ENCODE peak calls at places on chromosomes 7 and 10, in eight cellular contexts. O is thyroid gland; G is vagina; U is smooth muscle cell of the brain vasculature; I is stimulated activated naive B cell treated with anti-CD40 and anti-IgM and Interleukin-4, amounts not matched to agents 10 μg/mL and 1 μg/mL and 100 μg/mL, for 72 hours; C is EL; D is GM10248; A is HT1080. R is an unnamed sample.
A peak's percentile ranks its signal among the peaks of the same experiment; 100 is the strongest.

GRCh38 chr7:158443014-158443687 is 144.5 kb downstream of the PTPRN2 start:
- DNase-seq in O (no peak), I (no peak), D (no peak), A (no peak), C (no peak), G (no peak), U (no peak), R (no peak)

GRCh38 chr10:81136261-81136660 is 598.6 kb downstream of the SH2D4B start:
- DNase-seq in G (no peak), A (no peak), C (no peak), O (no peak), U (no peak), I (no peak), D (no peak), R (no peak)

GRCh38 chr7:38306914-38307313 is 33.5 kb upstream of the TARP start:
- DNase-seq in G (no peak), D (no peak), A (peak; percentile 49), O (no peak), C (no peak), U (no peak), I (no peak), R (no peak)

GRCh38 chr7:44223362-44224114 is 22.8 kb downstream of the YKT6 start:
- DNase-seq in O (no peak), C (no peak), U (no peak), G (no peak), D (no peak), I (no peak), A (no peak), R (peak; percentile 84)

GRCh38 chr10:71217266-71218045 is 5.1 kb downstream of the UNC5B start:
- DNase-seq in U (no peak), D (no peak), C (peak; percentile 24), O (no peak), I (no peak), A (no peak), G (no peak), R (peak; percentile 71)

GRCh38 chr10:87861566-87861952 is 1.8 kb downstream of the KLLN start:
- DNase-seq in U (no peak), O (peak; percentile 87), G (no peak), A (no peak), I (peak; percentile 47), C (peak; percentile 89), D (peak; percentile 61), R (no peak)

GRCh38 chr10:79407811-79408795 is 37.3 kb downstream of the ZCCHC24 start:
- DNase-seq in D (no peak), G (no peak), A (no peak), U (peak; percentile 84), I (no peak), C (no peak), O (peak; percentile 18), R (no peak)

GRCh38 chr7:44217852-44218402 is 17.1 kb downstream of the YKT6 start:
- DNase-seq in D (no peak), U (no peak), G (no peak), C (no peak), O (no peak), I (no peak), A (no peak), R (no peak)

GRCh38 chr10:74432841-74433594 is 282.0 kb downstream of the ADK start:
- DNase-seq in G (no peak), U (no peak), D (no peak), I (no peak), O (no peak), A (peak; percentile 22), C (peak; percentile 59), R (no peak)

GRCh38 chr10:1360581-1361164 is 304.5 kb downstream of the WDR37 start:
- DNase-seq in I (no peak), G (no peak), U (no peak), C (no peak), A (no peak), D (no peak), O (peak; percentile 12), R (no peak)

GRCh38 chr7:139200382-139200781 is 30.7 kb upstream of the UBN2 start:
- DNase-seq in I (no peak), D (no peak), A (no peak), U (no peak), G (no peak), O (no peak), C (no peak), R (no peak)

GRCh38 chr10:22713853-22714523 is 390 bp downstream of the PIP4K2A start:
- DNase-seq in C (peak; percentile 34), I (peak; percentile 60), U (no peak), A (peak; percentile 46), O (peak; percentile 30), D (no peak), G (no peak), R (peak; percentile 73)

GRCh38 chr7:151850484-151851159 is 26.3 kb downstream of the PRKAG2 start:
- DNase-seq in O (peak; percentile 48), I (no peak), D (no peak), U (no peak), A (no peak), C (no peak), G (no peak), R (no peak)

GRCh38 chr10:6912424-6912823 is 332.3 kb upstream of the PRKCQ start:
- DNase-seq in U (no peak), G (no peak), C (peak; percentile 11), I (no peak), O (no peak), D (no peak), A (no peak), R (no peak)

GRCh38 chr10:99551158-99551557 is 18.4 kb downstream of the NKX2-3 start:
- DNase-seq in D (no peak), A (peak; percentile 69), C (peak; percentile 91), I (no peak), G (no peak), O (no peak), U (no peak), R (peak; percentile 78)

GRCh38 chr10:30384791-30385201 is 35.7 kb upstream of the MTPAP start:
- DNase-seq in U (peak; percentile 24), O (peak; percentile 25), D (no peak), I (no peak), G (no peak), A (no peak), C (peak; percentile 40), R (peak; percentile 86)

GRCh38 chr10:34889004-34889869 is 74.1 kb upstream of the PARD3 start:
- DNase-seq in D (no peak), O (peak; percentile 60), A (peak; percentile 31), I (no peak), G (no peak), C (peak; percentile 90), U (no peak), R (no peak)

GRCh38 chr7:19051767-19052375 is 65.6 kb downstream of the TWIST1 start:
- DNase-seq in U (no peak), G (no peak), I (no peak), D (peak; percentile 32), O (no peak), C (peak; percentile 42), A (peak; percentile 15), R (peak; percentile 83)

GRCh38 chr7:73528204-73528603 is 6.1 kb upstream of the BAZ1B start:
- DNase-seq in O (no peak), U (no peak), G (no peak), A (no peak), C (no peak), I (no peak), D (no peak), R (no peak)

GRCh38 chr7:31408120-31408729 is 67.7 kb upstream of the NEUROD6 start:
- DNase-seq in U (no peak), G (no peak), D (no peak), O (no peak), C (peak; percentile 16), I (no peak), A (peak; percentile 86), R (peak; percentile 88)

GRCh38 chr7:44978511-44979366 is at the start of gene MYO1G:
- DNase-seq in A (no peak), U (no peak), G (no peak), D (peak; percentile 84), C (no peak), O (peak; percentile 23), I (peak; percentile 91), R (no peak)

GRCh38 chr10:13271552-13272163 is 28.2 kb downstream of the PHYH start:
- DNase-seq in G (no peak), I (no peak), O (peak; percentile 16), A (peak; percentile 15), U (no peak), D (peak; percentile 73), C (peak; percentile 37), R (peak; percentile 93)

R was measured in DMS53.